ENCODE peak calls at places on chromosomes 3 and 15, in ten cellular contexts. One of them, this sample, is unnamed.

GRCh38 chr15:83365370-83365938 is 81.0 kb upstream of the BNC1 start:
- DNase-seq in activated CD4-positive, alpha-beta T cell treated with anti-CD3 and anti-CD28 coated beads, Interleukin-2, amount 50 U/mL, for 24 hours: no peak
- DNase-seq in upper lobe of right lung: peak; percentile 84
- DNase-seq in anterior cingulate cortex: peak; percentile 43
- DNase-seq in AG20443: peak; percentile 85
- DNase-seq in naive thymus-derived CD8-positive, alpha-beta T cell: no peak
- DNase-seq in germinal center: no peak
- DNase-seq in EH: peak; percentile 77
- DNase-seq in hypothalamus: peak; percentile 38
- DNase-seq in NCI-H2081: no peak
- DNase-seq in this sample: no peak

GRCh38 chr3:154170300-154170699 is 49.1 kb downstream of the ARHGEF26 start:
- DNase-seq in naive thymus-derived CD8-positive, alpha-beta T cell: no peak
- DNase-seq in AG20443: no peak
- DNase-seq in germinal center: no peak
- DNase-seq in NCI-H2081: no peak
- DNase-seq in anterior cingulate cortex: no peak
- DNase-seq in upper lobe of right lung: no peak
- DNase-seq in hypothalamus: no peak
- DNase-seq in activated CD4-positive, alpha-beta T cell treated with anti-CD3 and anti-CD28 coated beads, Interleukin-2, amount 50 U/mL, for 24 hours: no peak
- DNase-seq in EH: no peak
- DNase-seq in this sample: no peak

GRCh38 chr15:78133801-78134200 is 2.6 kb upstream of the CIB2 start:
- DNase-seq in NCI-H2081: no peak
- DNase-seq in anterior cingulate cortex: no peak
- DNase-seq in AG20443: no peak
- DNase-seq in upper lobe of right lung: no peak
- DNase-seq in naive thymus-derived CD8-positive, alpha-beta T cell: no peak
- DNase-seq in activated CD4-positive, alpha-beta T cell treated with anti-CD3 and anti-CD28 coated beads, Interleukin-2, amount 50 U/mL, for 24 hours: no peak
- DNase-seq in germinal center: no peak
- DNase-seq in hypothalamus: no peak
- DNase-seq in EH: no peak
- DNase-seq in this sample: no peak

GRCh38 chr15:53197426-53197839 is 407.3 kb upstream of the ONECUT1 start:
- DNase-seq in AG20443: peak; percentile 87
- DNase-seq in hypothalamus: peak; percentile 55
- DNase-seq in activated CD4-positive, alpha-beta T cell treated with anti-CD3 and anti-CD28 coated beads, Interleukin-2, amount 50 U/mL, for 24 hours: peak; percentile 4
- DNase-seq in upper lobe of right lung: peak; percentile 76
- DNase-seq in EH: peak; percentile 9
- DNase-seq in NCI-H2081: peak; percentile 77
- DNase-seq in germinal center: peak; percentile 50
- DNase-seq in naive thymus-derived CD8-positive, alpha-beta T cell: no peak
- DNase-seq in anterior cingulate cortex: peak; percentile 79
- DNase-seq in this sample: peak; percentile 38

GRCh38 chr3:42732196-42732828 is 29.7 kb upstream of the HHATL start:
- DNase-seq in hypothalamus: peak; percentile 85
- DNase-seq in EH: no peak
- DNase-seq in NCI-H2081: no peak
- DNase-seq in activated CD4-positive, alpha-beta T cell treated with anti-CD3 and anti-CD28 coated beads, Interleukin-2, amount 50 U/mL, for 24 hours: no peak
- DNase-seq in AG20443: no peak
- DNase-seq in anterior cingulate cortex: peak; percentile 71
- DNase-seq in germinal center: no peak
- DNase-seq in naive thymus-derived CD8-positive, alpha-beta T cell: no peak
- DNase-seq in upper lobe of right lung: no peak
- DNase-seq in this sample: no peak

GRCh38 chr3:16885948-16886683 is 1.4 kb downstream of the PLCL2 start:
- DNase-seq in AG20443: no peak
- DNase-seq in anterior cingulate cortex: no peak
- DNase-seq in hypothalamus: no peak
- DNase-seq in germinal center: no peak
- DNase-seq in activated CD4-positive, alpha-beta T cell treated with anti-CD3 and anti-CD28 coated beads, Interleukin-2, amount 50 U/mL, for 24 hours: no peak
- DNase-seq in NCI-H2081: no peak
- DNase-seq in naive thymus-derived CD8-positive, alpha-beta T cell: no peak
- DNase-seq in EH: peak; percentile 25
- DNase-seq in upper lobe of right lung: no peak
- DNase-seq in this sample: no peak

GRCh38 chr15:82132742-82133141 is 86.9 kb upstream of the MEX3B start:
- DNase-seq in upper lobe of right lung: no peak
- DNase-seq in naive thymus-derived CD8-positive, alpha-beta T cell: no peak
- DNase-seq in NCI-H2081: no peak
- DNase-seq in EH: peak; percentile 96
- DNase-seq in germinal center: no peak
- DNase-seq in activated CD4-positive, alpha-beta T cell treated with anti-CD3 and anti-CD28 coated beads, Interleukin-2, amount 50 U/mL, for 24 hours: no peak
- DNase-seq in hypothalamus: no peak
- DNase-seq in anterior cingulate cortex: no peak
- DNase-seq in AG20443: peak; percentile 82
- DNase-seq in this sample: no peak

GRCh38 chr3:123151251-123151705 is 50.5 kb upstream of the SEC22A start:
- DNase-seq in anterior cingulate cortex: no peak
- DNase-seq in germinal center: no peak
- DNase-seq in EH: no peak
- DNase-seq in upper lobe of right lung: no peak
- DNase-seq in hypothalamus: no peak
- DNase-seq in naive thymus-derived CD8-positive, alpha-beta T cell: no peak
- DNase-seq in NCI-H2081: no peak
- DNase-seq in AG20443: no peak
- DNase-seq in activated CD4-positive, alpha-beta T cell treated with anti-CD3 and anti-CD28 coated beads, Interleukin-2, amount 50 U/mL, for 24 hours: no peak
- DNase-seq in this sample: no peak